ENCODE peak calls at places on chromosomes 1 and 21, in five cellular contexts. Q is tibial artery, W is body of pancreas, F is WTC11, Y is nephron progenitor cell. V is an unnamed sample.

GRCh38 chr1:203390298-203390697 is 39.4 kb upstream of the FMOD start:
- DNase-seq in Q (no peak), W (no peak), F (no peak), Y (no peak), V (no peak)

GRCh38 chr1:10434590-10434989 is 4.4 kb downstream of the CENPS start:
- DNase-seq in Q (no peak), W (no peak), F (no peak), Y (no peak), V (no peak)

GRCh38 chr1:234716907-234717375 is 107.0 kb upstream of the IRF2BP2 start:
- DNase-seq in Q (peak), W (no peak), F (no peak), Y (no peak), V (no peak)

GRCh38 chr21:41881051-41881450 is 1.9 kb upstream of the PRDM15 start:
- DNase-seq in Q (no peak), W (no peak), F (no peak), Y (no peak), V (no peak)

GRCh38 chr1:30366914-30367313 is 356.5 kb downstream of the MATN1 start:
- DNase-seq in Q (no peak), W (no peak), F (no peak), Y (no peak), V (no peak)

GRCh38 chr21:44758141-44758561 is 43.5 kb downstream of the UBE2G2 start:
- DNase-seq in Q (peak), W (no peak), F (peak), Y (no peak), V (no peak)

GRCh38 chr1:85495556-85495955 is 30.6 kb upstream of the DDAH1 start:
- DNase-seq in Q (no peak), W (peak), F (no peak), Y (no peak), V (no peak)

GRCh38 chr21:29822064-29822463 is 117.7 kb downstream of the GRIK1 start:
- DNase-seq in Q (no peak), W (no peak), F (no peak), Y (no peak), V (no peak)

GRCh38 chr1:201332021-201332420 is 45.5 kb downstream of the TNNT2 start:
- DNase-seq in Q (no peak), W (no peak), F (no peak), Y (no peak), V (no peak)

GRCh38 chr21:43347864-43348766 is 78.8 kb downstream of the SIK1 start:
- DNase-seq in Q (no peak), W (no peak), F (no peak), Y (no peak), V (no peak)

GRCh38 chr1:71298633-71299032 is 217.8 kb upstream of the ZRANB2 start:
- DNase-seq in Q (peak), W (no peak), F (no peak), Y (no peak), V (no peak)

GRCh38 chr1:199691540-199691939 is 336.0 kb upstream of the NR5A2 start:
- DNase-seq in Q (no peak), W (no peak), F (no peak), Y (no peak), V (no peak)

GRCh38 chr1:213973129-213973528 is 14.6 kb upstream of the PROX1 start:
- DNase-seq in Q (no peak), W (no peak), F (no peak), Y (no peak), V (no peak)

GRCh38 chr1:218823291-218823900 is 350.3 kb upstream of the LYPLAL1 start:
- DNase-seq in Q (no peak), W (no peak), F (no peak), Y (no peak), V (no peak)

GRCh38 chr1:222994506-222995229 is 148.4 kb downstream of the TLR5 start:
- DNase-seq in Q (no peak), W (no peak), F (no peak), Y (no peak), V (no peak)

GRCh38 chr1:3468236-3469103 is 14.0 kb downstream of the ARHGEF16 start:
- DNase-seq in Q (no peak), W (peak), F (peak), Y (peak), V (no peak)

GRCh38 chr1:82464362-82464931 is 663.7 kb downstream of the ADGRL2 start:
- DNase-seq in Q (no peak), W (peak), F (no peak), Y (peak), V (no peak)

GRCh38 chr1:230681599-230681998 is 32.3 kb downstream of the AGT start:
- DNase-seq in Q (no peak), W (peak), F (no peak), Y (no peak), V (no peak)

GRCh38 chr1:30714536-30715090 is 8.8 kb downstream of the MATN1 start:
- DNase-seq in Q (no peak), W (no peak), F (no peak), Y (no peak), V (no peak)

GRCh38 chr1:27145934-27146354 is 9.0 kb downstream of the SLC9A1 start:
- DNase-seq in Q (peak), W (no peak), F (no peak), Y (no peak), V (no peak)

GRCh38 chr21:40615503-40616376 is 231.2 kb downstream of the DSCAM start:
- DNase-seq in Q (no peak), W (no peak), F (no peak), Y (no peak), V (no peak)

GRCh38 chr21:38951095-38951745 is 145.5 kb downstream of the ETS2 start:
- DNase-seq in Q (no peak), W (no peak), F (no peak), Y (no peak), V (no peak)

GRCh38 chr1:10774615-10775310 is 21.7 kb downstream of the CASZ1 start:
- DNase-seq in Q (no peak), W (no peak), F (no peak), Y (no peak), V (no peak)

GRCh38 chr1:204883405-204883804 is 12.7 kb downstream of the NFASC start:
- DNase-seq in Q (no peak), W (no peak), F (no peak), Y (peak), V (no peak)

GRCh38 chr1:202144510-202145324 is at the start of gene ARL8A:
- DNase-seq in Q (peak), W (peak), F (peak), Y (peak), V (peak)

GRCh38 chr1:87167157-87167810 is 161.4 kb upstream of the LMO4 start:
- DNase-seq in Q (no peak), W (no peak), F (no peak), Y (no peak), V (no peak)

DNA sequence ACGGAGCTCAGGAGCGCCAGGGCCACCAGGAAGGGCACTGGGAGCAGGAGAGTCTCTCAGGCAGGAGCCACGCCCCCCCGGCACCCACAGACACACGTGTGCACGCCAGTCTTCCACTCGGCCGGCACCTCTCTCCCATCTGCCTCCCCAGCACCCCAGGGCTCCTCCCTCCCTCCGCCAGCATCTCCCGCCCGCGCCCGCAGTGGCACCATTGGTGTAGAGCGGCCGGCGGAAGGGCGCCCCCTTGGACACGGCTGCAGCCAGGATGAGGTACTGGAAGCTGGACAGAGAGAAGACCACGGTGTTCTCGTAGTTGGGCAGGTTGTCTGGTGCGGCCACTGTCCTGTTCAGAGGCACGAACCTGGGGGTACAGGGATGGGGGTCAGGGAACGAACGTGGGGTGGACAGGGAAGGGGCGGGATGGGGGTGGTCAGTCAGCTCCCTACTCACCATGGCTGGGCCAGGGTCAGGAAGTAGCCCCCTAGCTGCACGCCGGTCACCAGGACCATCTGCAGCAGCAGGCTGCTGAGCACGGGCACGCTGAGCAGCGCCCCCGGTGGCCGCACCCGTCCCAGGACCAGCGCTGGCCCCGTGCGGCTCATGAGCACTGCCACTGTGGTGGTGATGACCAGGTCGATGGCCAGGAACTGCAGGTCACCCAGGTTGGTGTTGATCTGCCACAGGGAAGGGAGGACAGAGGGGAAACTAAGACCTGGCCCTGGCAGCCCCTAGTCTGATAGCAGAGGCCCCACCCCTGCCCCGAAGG is 6.4 kb upstream of the MFAP2 start:
- DNase-seq in Q (no peak), W (no peak), F (peak), Y (peak), V (no peak)
- TF ChIP-seq CTCF in Q (peak), W (no peak), F (peak), Y (peak), V (peak)

GRCh38 chr1:54361342-54361741 is 44.9 kb downstream of the SSBP3 start:
- DNase-seq in Q (no peak), W (no peak), F (peak), Y (no peak), V (no peak)
- TF ChIP-seq CTCF in Q (no peak), W (no peak), F (no peak), Y (no peak), V (no peak)

GRCh38 chr1:50080904-50081586 is 27.7 kb upstream of the ELAVL4 start:
- DNase-seq in Q (no peak), W (no peak), F (peak), Y (no peak), V (no peak)
- TF ChIP-seq CTCF in Q (no peak), W (peak), F (peak), Y (no peak), V (no peak)

GRCh38 chr1:178039826-178040380 is 54.0 kb upstream of the RASAL2 start:
- DNase-seq in Q (no peak), W (no peak), F (no peak), Y (no peak), V (no peak)

GRCh38 chr1:178034676-178035075 is 59.2 kb upstream of the RASAL2 start:
- DNase-seq in Q (no peak), W (no peak), F (no peak), Y (no peak), V (no peak)

GRCh38 chr1:178038372-178038771 is 55.5 kb upstream of the RASAL2 start:
- DNase-seq in Q (no peak), W (no peak), F (no peak), Y (no peak), V (no peak)

GRCh38 chr1:178036090-178036489 is 57.8 kb upstream of the RASAL2 start:
- DNase-seq in Q (no peak), W (no peak), F (no peak), Y (no peak), V (no peak)

GRCh38 chr1:178037510-178038253 is 56.2 kb upstream of the RASAL2 start:
- DNase-seq in Q (peak), W (peak), F (peak), Y (peak), V (peak)
- TF ChIP-seq CTCF in Q (peak), W (peak), F (peak), Y (no peak), V (peak)

DNA sequence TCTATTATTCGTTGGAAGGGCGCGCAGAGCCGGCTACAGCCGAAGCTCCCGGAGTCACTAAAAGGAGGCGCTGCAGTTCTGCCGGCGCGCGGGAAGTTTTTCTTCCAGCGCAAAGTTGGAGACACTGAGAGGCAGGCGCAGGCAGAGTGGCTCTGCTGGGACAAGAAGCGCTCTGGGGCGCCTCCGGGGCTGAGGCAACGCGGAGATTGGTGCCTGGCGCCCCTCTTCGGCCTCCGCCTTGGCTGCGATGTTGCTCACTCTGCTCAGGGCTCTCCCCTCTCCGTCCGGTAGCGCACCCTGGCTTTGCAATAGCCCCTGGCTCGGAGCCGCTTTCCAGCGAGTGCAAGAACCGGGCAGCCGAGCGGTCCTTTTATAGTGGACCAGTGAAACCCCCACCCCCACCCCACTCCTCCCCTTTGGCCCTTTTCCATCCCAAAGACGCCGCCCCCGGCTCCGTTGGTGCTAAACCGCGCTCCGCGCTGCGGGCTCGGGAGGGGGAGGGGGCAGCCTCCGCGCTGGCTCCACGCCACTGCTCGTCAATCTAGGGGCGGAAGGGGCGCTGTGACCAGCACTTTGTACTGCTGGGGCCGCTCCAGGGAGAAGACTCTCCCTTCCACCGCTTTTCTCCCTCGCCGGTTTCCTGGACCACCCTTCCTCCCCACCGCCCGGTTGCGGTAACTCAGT is at the start of gene ADAMTS1:
- DNase-seq in Q (peak), W (peak), F (peak), Y (peak), V (peak)
- TF ChIP-seq CTCF in Q (no peak), W (no peak), F (no peak), Y (no peak), V (no peak)

GRCh38 chr1:25572708-25573590 is 29.5 kb downstream of the LDLRAP1 start:
- DNase-seq in Q (no peak), W (peak), F (peak), Y (peak), V (peak)
- TF ChIP-seq CTCF in Q (peak), W (peak), F (peak), Y (peak), V (peak)

GRCh38 chr1:16915627-16915973 is 6.1 kb upstream of the CROCC start:
- DNase-seq in Q (no peak), W (no peak), F (no peak), Y (no peak), V (no peak)
- TF ChIP-seq CTCF in Q (no peak), W (no peak), F (no peak), Y (no peak), V (no peak)

GRCh38 chr1:172999349-172999748 is 51.4 kb downstream of the TNFSF18 start:
- DNase-seq in Q (no peak), W (no peak), F (no peak), Y (no peak), V (no peak)

GRCh38 chr1:173009597-173009996 is 41.1 kb downstream of the TNFSF18 start:
- DNase-seq in Q (peak), W (no peak), F (no peak), Y (no peak), V (no peak)

GRCh38 chr1:173002891-173003582 is 47.7 kb downstream of the TNFSF18 start:
- DNase-seq in Q (peak), W (no peak), F (no peak), Y (no peak), V (no peak)

GRCh38 chr1:173005196-173005864 is 45.4 kb downstream of the TNFSF18 start:
- DNase-seq in Q (no peak), W (no peak), F (no peak), Y (no peak), V (no peak)
- TF ChIP-seq CTCF in Q (no peak), W (no peak), F (no peak), Y (no peak), V (no peak)